ENCODE peak calls at places on chromosomes 7 and 10, in nine cellular contexts. K is T-cell, I is COR-L47, S is skeletal muscle cell, Q is naive B cell, W is M059J, Z is G401, R is heart right ventricle, C is NCI-H748 treated with DMSO at 0.1 percent for 48 hours. B is an unnamed sample.

GRCh38 chr7:150869467-150869866 is 17.1 kb downstream of the AOC1 start:
- DNase-seq in K (no peak), I (no peak), S (no peak), Q (no peak), W (no peak), Z (no peak), R (no peak), C (no peak), B (no peak)

GRCh38 chr7:104106106-104106505 is 101.7 kb downstream of the ORC5 start:
- DNase-seq in K (no peak), I (peak; percentile 10), S (no peak), Q (no peak), W (peak; percentile 51), Z (peak; percentile 84), R (no peak), C (no peak), B (no peak)

GRCh38 chr7:78033428-78033827 is 234.9 kb downstream of the PHTF2 start:
- DNase-seq in K (no peak), I (no peak), S (no peak), Q (no peak), W (no peak), Z (no peak), R (no peak), C (no peak), B (no peak)

GRCh38 chr7:22640269-22640668 is 86.7 kb upstream of the IL6 start:
- DNase-seq in K (no peak), I (no peak), S (no peak), Q (no peak), W (no peak), Z (no peak), R (no peak), C (no peak), B (no peak)

GRCh38 chr10:131242007-131242406 is 69.5 kb downstream of the TCERG1L start:
- DNase-seq in K (no peak), I (no peak), S (no peak), Q (no peak), W (peak; percentile 9), Z (peak; percentile 23), R (no peak), C (no peak), B (no peak)

GRCh38 chr10:91590142-91590903 is 42.5 kb downstream of the PPP1R3C start:
- DNase-seq in K (no peak), I (no peak), S (peak; percentile 90), Q (no peak), W (peak; percentile 90), Z (no peak), R (peak; percentile 57), C (no peak), B (no peak)

GRCh38 chr7:157228864-157229422 is 90.2 kb downstream of the UBE3C start:
- DNase-seq in K (peak; percentile 6), I (no peak), S (peak; percentile 7), Q (no peak), W (peak; percentile 37), Z (peak; percentile 23), R (no peak), C (no peak), B (peak; percentile 19)

GRCh38 chr10:19658131-19658530 is 158.1 kb upstream of the PLXDC2 start:
- DNase-seq in K (no peak), I (no peak), S (no peak), Q (no peak), W (no peak), Z (no peak), R (no peak), C (no peak), B (no peak)

GRCh38 chr7:66741706-66742053 is 1.1 kb downstream of the RABGEF1 start:
- DNase-seq in K (no peak), I (no peak), S (no peak), Q (no peak), W (peak; percentile 12), Z (peak; percentile 10), R (no peak), C (no peak), B (peak; percentile 20)

GRCh38 chr7:126803060-126803665 is 449.6 kb downstream of the GRM8 start:
- DNase-seq in K (peak; percentile 4), I (peak; percentile 77), S (peak; percentile 13), Q (peak; percentile 8), W (peak; percentile 66), Z (peak; percentile 23), R (no peak), C (peak; percentile 77), B (peak; percentile 29)

GRCh38 chr10:1978593-1978992 is 241.3 kb upstream of the ADARB2 start:
- DNase-seq in K (no peak), I (no peak), S (no peak), Q (no peak), W (no peak), Z (no peak), R (no peak), C (no peak), B (no peak)

GRCh38 chr10:71985542-71986250 is 21.5 kb downstream of the CHST3 start:
- DNase-seq in K (no peak), I (no peak), S (peak; percentile 87), Q (no peak), W (no peak), Z (no peak), R (no peak), C (no peak), B (no peak)

GRCh38 chr7:139557857-139558581 is 34.5 kb downstream of the CLEC2L start:
- DNase-seq in K (no peak), I (no peak), S (no peak), Q (no peak), W (no peak), Z (no peak), R (no peak), C (no peak), B (no peak)

B was measured in SW 1271.